ENCODE peak calls at places on chromosomes 11 and 22, in five cellular contexts. F is neuronal stem cell, N is NCI-H1105, H is T-helper 2 cell, S is kidney. Z is an unnamed sample.

GRCh38 chr22:43128928-43129424 is 14.2 kb downstream of the MCAT start:
- DNase-seq in S (no peak), F (no peak), N (peak; percentile 71), H (no peak), Z (no peak)

GRCh38 chr22:18103527-18104269 is 6.9 kb upstream of the TUBA8 start:
- DNase-seq in N (no peak), F (no peak), H (no peak), S (no peak), Z (no peak)

GRCh38 chr22:30370681-30371080 is 13.9 kb downstream of the CCDC157 start:
- DNase-seq in H (no peak), S (no peak), F (no peak), N (no peak), Z (no peak)

GRCh38 chr11:32131321-32131720 is 40.4 kb downstream of the RCN1 start:
- DNase-seq in S (no peak), F (no peak), N (no peak), H (no peak), Z (no peak)

GRCh38 chr11:76756341-76756771 is 26.8 kb upstream of the TSKU start:
- DNase-seq in H (no peak), N (peak; percentile 34), F (no peak), S (no peak), Z (no peak)

GRCh38 chr22:50530280-50530856 is 556 bp upstream of the TYMP start:
- DNase-seq in S (no peak), F (no peak), H (no peak), N (no peak), Z (no peak)

GRCh38 chr11:113188433-113188834 is 125.9 kb upstream of the TTC12 start:
- DNase-seq in S (no peak), H (no peak), N (no peak), F (no peak), Z (no peak)

GRCh38 chr11:111213256-111213655 is 32.3 kb upstream of the POU2AF2 start:
- DNase-seq in H (no peak), S (no peak), F (no peak), N (no peak), Z (no peak)

Z was measured in HS-5.